ENCODE peak calls at places on chromosomes 2 and 18, in seven cellular contexts. One of them, this sample, is unnamed.
A peak's percentile ranks its signal among the peaks of the same experiment; 100 is the strongest.

GRCh38 chr2:96356889-96357288 is 21.3 kb downstream of the NCAPH start:
- DNase-seq in AG04449: no peak
- DNase-seq in cardiac muscle cell: no peak
- DNase-seq in immature natural killer cell: no peak
- DNase-seq in HT-29: no peak
- DNase-seq in kidney tubule cell: no peak
- DNase-seq in activated T-helper 1 cell treated with anti-CD3 and anti-CD28 coated beads, Interleukin-2, amount 50 U/mL, for 16 hours: no peak
- DNase-seq in this sample: no peak

GRCh38 chr2:140401056-140401455 is 1620.9 kb upstream of the NXPH2 start:
- DNase-seq in AG04449: no peak
- DNase-seq in cardiac muscle cell: no peak
- DNase-seq in immature natural killer cell: no peak
- DNase-seq in HT-29: no peak
- DNase-seq in kidney tubule cell: peak; percentile 35
- DNase-seq in activated T-helper 1 cell treated with anti-CD3 and anti-CD28 coated beads, Interleukin-2, amount 50 U/mL, for 16 hours: no peak
- DNase-seq in this sample: no peak

GRCh38 chr2:43086451-43087221 is 139.8 kb downstream of the ZFP36L2 start:
- DNase-seq in AG04449: peak; percentile 98
- DNase-seq in cardiac muscle cell: peak; percentile 99
- DNase-seq in immature natural killer cell: no peak
- DNase-seq in HT-29: peak; percentile 80
- DNase-seq in kidney tubule cell: peak; percentile 99
- DNase-seq in activated T-helper 1 cell treated with anti-CD3 and anti-CD28 coated beads, Interleukin-2, amount 50 U/mL, for 16 hours: no peak
- DNase-seq in this sample: peak; percentile 20

GRCh38 chr2:86352137-86352931 is 14.9 kb upstream of the REEP1 start:
- DNase-seq in AG04449: no peak
- DNase-seq in cardiac muscle cell: no peak
- DNase-seq in immature natural killer cell: no peak
- DNase-seq in HT-29: no peak
- DNase-seq in kidney tubule cell: no peak
- DNase-seq in activated T-helper 1 cell treated with anti-CD3 and anti-CD28 coated beads, Interleukin-2, amount 50 U/mL, for 16 hours: no peak
- DNase-seq in this sample: peak; percentile 88

GRCh38 chr2:98478861-98479770 is 34.5 kb downstream of the INPP4A start:
- DNase-seq in AG04449: no peak
- DNase-seq in cardiac muscle cell: no peak
- DNase-seq in immature natural killer cell: no peak
- DNase-seq in HT-29: no peak
- DNase-seq in kidney tubule cell: peak; percentile 31
- DNase-seq in activated T-helper 1 cell treated with anti-CD3 and anti-CD28 coated beads, Interleukin-2, amount 50 U/mL, for 16 hours: no peak
- DNase-seq in this sample: no peak

GRCh38 chr18:79680100-79680879 is 687 bp downstream of the CTDP1 start:
- DNase-seq in AG04449: no peak
- DNase-seq in cardiac muscle cell: peak; percentile 58
- DNase-seq in immature natural killer cell: peak; percentile 83
- DNase-seq in HT-29: peak; percentile 34
- DNase-seq in kidney tubule cell: peak; percentile 64
- DNase-seq in activated T-helper 1 cell treated with anti-CD3 and anti-CD28 coated beads, Interleukin-2, amount 50 U/mL, for 16 hours: no peak
- DNase-seq in this sample: peak; percentile 71

GRCh38 chr18:35075132-35075531 is 33.9 kb downstream of the MAPRE2 start:
- DNase-seq in AG04449: no peak
- DNase-seq in cardiac muscle cell: no peak
- DNase-seq in immature natural killer cell: no peak
- DNase-seq in HT-29: no peak
- DNase-seq in kidney tubule cell: no peak
- DNase-seq in activated T-helper 1 cell treated with anti-CD3 and anti-CD28 coated beads, Interleukin-2, amount 50 U/mL, for 16 hours: no peak
- DNase-seq in this sample: no peak

GRCh38 chr18:10519999-10520935 is 5.6 kb upstream of the NAPG start:
- DNase-seq in AG04449: peak; percentile 63
- DNase-seq in cardiac muscle cell: peak; percentile 98
- DNase-seq in immature natural killer cell: peak; percentile 8
- DNase-seq in HT-29: peak; percentile 81
- DNase-seq in kidney tubule cell: peak; percentile 79
- DNase-seq in activated T-helper 1 cell treated with anti-CD3 and anti-CD28 coated beads, Interleukin-2, amount 50 U/mL, for 16 hours: peak; percentile 22
- DNase-seq in this sample: peak; percentile 74

GRCh38 chr18:56221195-56222065 is 417.0 kb downstream of the TXNL1 start:
- DNase-seq in AG04449: no peak
- DNase-seq in cardiac muscle cell: no peak
- DNase-seq in immature natural killer cell: no peak
- DNase-seq in HT-29: no peak
- DNase-seq in kidney tubule cell: no peak
- DNase-seq in activated T-helper 1 cell treated with anti-CD3 and anti-CD28 coated beads, Interleukin-2, amount 50 U/mL, for 16 hours: no peak
- DNase-seq in this sample: no peak

GRCh38 chr2:30649828-30650227 is 157.4 kb downstream of the CAPN13 start:
- DNase-seq in AG04449: no peak
- DNase-seq in cardiac muscle cell: no peak
- DNase-seq in immature natural killer cell: no peak
- DNase-seq in HT-29: no peak
- DNase-seq in kidney tubule cell: no peak
- DNase-seq in activated T-helper 1 cell treated with anti-CD3 and anti-CD28 coated beads, Interleukin-2, amount 50 U/mL, for 16 hours: no peak
- DNase-seq in this sample: no peak

This sample was measured in small intestine.